ENCODE peak calls at places on chromosomes 7 and 10, in five cellular contexts. One of them, this sample, is unnamed.

GRCh38 chr7:22043367-22043766 is 97.7 kb upstream of the CDCA7L start:
- DNase-seq in endothelial cell: no peak
- DNase-seq in AG04450: no peak
- DNase-seq in glutamatergic neuron: no peak
- DNase-seq in AG04449: no peak
- DNase-seq in this sample: no peak

GRCh38 chr7:151113344-151114150 is 27.3 kb downstream of the AGAP3 start:
- DNase-seq in glutamatergic neuron: no peak
- DNase-seq in endothelial cell: no peak
- DNase-seq in AG04449: peak
- DNase-seq in AG04450: peak
- DNase-seq in this sample: no peak

GRCh38 chr10:77592510-77592909 is 45.1 kb downstream of the KCNMA1 start:
- DNase-seq in AG04449: no peak
- DNase-seq in AG04450: no peak
- DNase-seq in glutamatergic neuron: no peak
- DNase-seq in endothelial cell: no peak
- DNase-seq in this sample: no peak

GRCh38 chr10:123331438-123331837 is 177.2 kb downstream of the BUB3 start:
- DNase-seq in endothelial cell: no peak
- DNase-seq in AG04449: no peak
- DNase-seq in AG04450: no peak
- DNase-seq in glutamatergic neuron: no peak
- DNase-seq in this sample: no peak

GRCh38 chr7:157824011-157824818 is 487.4 kb downstream of the DNAJB6 start:
- DNase-seq in AG04450: no peak
- DNase-seq in glutamatergic neuron: no peak
- DNase-seq in AG04449: no peak
- DNase-seq in endothelial cell: no peak
- DNase-seq in this sample: no peak

GRCh38 chr7:104772405-104772821 is 241.6 kb upstream of the KMT2E start:
- DNase-seq in glutamatergic neuron: no peak
- DNase-seq in AG04449: no peak
- DNase-seq in AG04450: no peak
- DNase-seq in endothelial cell: no peak
- DNase-seq in this sample: no peak

GRCh38 chr7:47712416-47712815 is 130.5 kb upstream of the TNS3 start:
- DNase-seq in endothelial cell: no peak
- DNase-seq in glutamatergic neuron: no peak
- DNase-seq in AG04449: no peak
- DNase-seq in AG04450: no peak
- DNase-seq in this sample: no peak

GRCh38 chr10:18561861-18562551 is 89.4 kb downstream of the NSUN6 start:
- DNase-seq in AG04449: no peak
- DNase-seq in AG04450: no peak
- DNase-seq in glutamatergic neuron: no peak
- DNase-seq in endothelial cell: no peak
- DNase-seq in this sample: no peak

GRCh38 chr7:38940774-38941173 is 31.8 kb upstream of the VPS41 start:
- DNase-seq in AG04449: no peak
- DNase-seq in glutamatergic neuron: no peak
- DNase-seq in endothelial cell: no peak
- DNase-seq in AG04450: no peak
- DNase-seq in this sample: no peak

GRCh38 chr7:132403465-132404110 is 172.7 kb downstream of the PLXNA4 start:
- DNase-seq in endothelial cell: no peak
- DNase-seq in AG04449: no peak
- DNase-seq in AG04450: no peak
- DNase-seq in glutamatergic neuron: no peak
- DNase-seq in this sample: no peak

GRCh38 chr10:123582084-123582989 is 83.8 kb upstream of the GPR26 start:
- DNase-seq in endothelial cell: peak
- DNase-seq in glutamatergic neuron: peak
- DNase-seq in AG04450: no peak
- DNase-seq in AG04449: peak
- DNase-seq in this sample: peak

GRCh38 chr7:33885290-33886005 is 19.9 kb upstream of the BMPER start:
- DNase-seq in endothelial cell: no peak
- DNase-seq in glutamatergic neuron: no peak
- DNase-seq in AG04450: no peak
- DNase-seq in AG04449: no peak
- DNase-seq in this sample: no peak

GRCh38 chr10:101130984-101131961 is at the start of gene TLX1:
- DNase-seq in AG04450: no peak
- DNase-seq in glutamatergic neuron: peak
- DNase-seq in endothelial cell: peak
- DNase-seq in AG04449: no peak
- DNase-seq in this sample: peak

GRCh38 chr7:114082934-114083647 is 164.3 kb upstream of the PPP1R3A start:
- DNase-seq in endothelial cell: peak
- DNase-seq in AG04450: no peak
- DNase-seq in AG04449: no peak
- DNase-seq in glutamatergic neuron: peak
- DNase-seq in this sample: peak

GRCh38 chr10:32112055-32112454 is 55.8 kb upstream of the KIF5B start:
- DNase-seq in AG04449: peak
- DNase-seq in glutamatergic neuron: no peak
- DNase-seq in AG04450: peak
- DNase-seq in endothelial cell: no peak
- DNase-seq in this sample: no peak

GRCh38 chr7:32206987-32207386 is 136.8 kb upstream of the PDE1C start:
- DNase-seq in AG04450: no peak
- DNase-seq in endothelial cell: peak
- DNase-seq in AG04449: no peak
- DNase-seq in glutamatergic neuron: peak
- DNase-seq in this sample: peak

GRCh38 chr10:117552156-117552620 is 9.6 kb downstream of the EMX2 start:
- DNase-seq in AG04449: no peak
- DNase-seq in endothelial cell: peak
- DNase-seq in glutamatergic neuron: no peak
- DNase-seq in AG04450: no peak
- DNase-seq in this sample: peak

GRCh38 chr10:80894797-80895467 is 357.2 kb downstream of the SH2D4B start:
- DNase-seq in glutamatergic neuron: no peak
- DNase-seq in AG04450: no peak
- DNase-seq in AG04449: no peak
- DNase-seq in endothelial cell: no peak
- DNase-seq in this sample: no peak

GRCh38 chr7:103499976-103500375 is 54.0 kb upstream of the SLC26A5 start:
- DNase-seq in endothelial cell: no peak
- DNase-seq in AG04449: peak
- DNase-seq in AG04450: no peak
- DNase-seq in glutamatergic neuron: no peak
- DNase-seq in this sample: no peak

GRCh38 chr7:142300689-142301088 is 42.8 kb upstream of the PRSS58 start:
- DNase-seq in glutamatergic neuron: peak
- DNase-seq in endothelial cell: peak
- DNase-seq in AG04450: no peak
- DNase-seq in AG04449: no peak
- DNase-seq in this sample: peak

GRCh38 chr7:41039386-41040315 is 663.2 kb downstream of the INHBA start:
- DNase-seq in AG04449: no peak
- DNase-seq in AG04450: no peak
- DNase-seq in glutamatergic neuron: no peak
- DNase-seq in endothelial cell: no peak
- DNase-seq in this sample: peak

GRCh38 chr10:129938460-129938859 is 25.6 kb downstream of the EBF3 start:
- DNase-seq in AG04449: no peak
- DNase-seq in AG04450: no peak
- DNase-seq in endothelial cell: no peak
- DNase-seq in glutamatergic neuron: no peak
- DNase-seq in this sample: no peak

GRCh38 chr7:80643336-80643925 is 5.0 kb downstream of the CD36 start:
- DNase-seq in glutamatergic neuron: no peak
- DNase-seq in endothelial cell: no peak
- DNase-seq in AG04449: no peak
- DNase-seq in AG04450: no peak
- DNase-seq in this sample: no peak

GRCh38 chr7:128128401-128128800 is 97.2 kb upstream of the LRRC4 start:
- DNase-seq in glutamatergic neuron: no peak
- DNase-seq in AG04450: no peak
- DNase-seq in AG04449: no peak
- DNase-seq in endothelial cell: no peak
- DNase-seq in this sample: no peak
- TF ChIP-seq CTCF in glutamatergic neuron: no peak
- TF ChIP-seq CTCF in AG04450: no peak
- TF ChIP-seq CTCF in AG04449: no peak
- TF ChIP-seq CTCF in endothelial cell: no peak
- TF ChIP-seq CTCF in this sample: no peak

GRCh38 chr10:50788951-50789904 is 49.5 kb downstream of the ASAH2B start:
- DNase-seq in glutamatergic neuron: no peak
- DNase-seq in AG04449: no peak
- DNase-seq in AG04450: peak
- DNase-seq in endothelial cell: no peak
- DNase-seq in this sample: no peak
- TF ChIP-seq CTCF in glutamatergic neuron: peak
- TF ChIP-seq CTCF in AG04449: peak
- TF ChIP-seq CTCF in AG04450: peak
- TF ChIP-seq CTCF in endothelial cell: peak
- TF ChIP-seq CTCF in this sample: no peak

DNA sequence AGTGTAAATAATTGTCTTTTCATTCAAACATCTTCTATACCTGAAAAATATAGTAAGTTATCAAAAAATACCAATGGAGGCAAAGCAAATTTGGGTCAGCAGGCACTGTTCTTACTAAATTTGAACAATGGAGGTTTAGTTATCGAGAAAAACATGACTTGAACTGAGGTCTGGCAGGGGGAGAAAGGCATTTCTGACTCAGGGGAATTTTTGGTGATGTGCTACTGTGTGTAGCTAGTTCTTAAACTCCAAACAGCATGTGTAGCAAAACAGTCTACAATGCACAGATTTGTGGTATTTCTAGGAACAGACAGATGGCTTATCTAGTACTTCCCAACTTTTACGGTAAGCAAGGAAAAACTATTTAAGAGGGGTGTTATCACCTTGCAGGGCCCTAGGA is 311.6 kb upstream of the LRRN3 start:
- DNase-seq in AG04450: no peak
- DNase-seq in glutamatergic neuron: no peak
- DNase-seq in endothelial cell: no peak
- DNase-seq in AG04449: no peak
- DNase-seq in this sample: no peak
- TF ChIP-seq CTCF in AG04450: no peak
- TF ChIP-seq CTCF in glutamatergic neuron: no peak
- TF ChIP-seq CTCF in endothelial cell: no peak
- TF ChIP-seq CTCF in AG04449: no peak
- TF ChIP-seq CTCF in this sample: no peak

DNA sequence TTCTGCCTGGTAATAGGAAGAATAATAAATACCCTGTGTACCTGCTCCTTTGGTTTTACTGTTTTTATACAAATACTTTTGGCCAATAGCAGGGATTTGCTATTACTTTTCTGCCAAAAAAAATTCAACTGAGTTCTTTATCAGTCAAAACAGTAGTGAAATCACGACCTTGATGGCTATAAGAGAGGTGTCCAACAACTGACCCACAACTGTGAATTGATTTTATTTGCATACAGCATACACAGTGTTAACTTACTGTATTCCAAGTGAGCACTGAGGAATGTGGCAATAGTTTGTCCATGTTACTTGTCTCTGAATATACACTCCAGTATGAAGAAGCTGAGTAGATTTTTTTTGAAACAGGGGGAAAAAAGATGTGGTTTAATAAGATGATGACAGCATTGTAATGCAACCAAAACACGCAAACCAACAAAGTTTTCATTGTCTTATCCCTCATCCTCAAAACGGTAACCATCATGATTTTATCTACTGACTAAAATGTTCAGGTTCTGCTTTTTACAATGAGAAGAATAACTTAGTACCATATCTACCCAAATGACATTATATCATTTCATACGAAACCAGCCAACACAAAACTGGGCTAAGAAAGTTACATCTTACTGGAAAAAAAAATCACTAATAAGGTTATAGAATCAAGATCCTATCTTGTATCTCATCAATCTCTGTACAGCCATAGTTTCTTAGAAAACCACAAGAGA is 63.3 kb downstream of the GSAP start:
- DNase-seq in AG04449: no peak
- DNase-seq in glutamatergic neuron: no peak
- DNase-seq in AG04450: no peak
- DNase-seq in endothelial cell: no peak
- DNase-seq in this sample: no peak
- TF ChIP-seq CTCF in AG04449: no peak
- TF ChIP-seq CTCF in glutamatergic neuron: no peak
- TF ChIP-seq CTCF in AG04450: no peak
- TF ChIP-seq CTCF in endothelial cell: no peak
- TF ChIP-seq CTCF in this sample: no peak

GRCh38 chr7:111561909-111562732 is at the start of gene IMMP2L:
- DNase-seq in AG04449: no peak
- DNase-seq in AG04450: peak
- DNase-seq in endothelial cell: peak
- DNase-seq in glutamatergic neuron: peak
- DNase-seq in this sample: peak
- TF ChIP-seq CTCF in AG04449: peak
- TF ChIP-seq CTCF in AG04450: peak
- TF ChIP-seq CTCF in endothelial cell: no peak
- TF ChIP-seq CTCF in glutamatergic neuron: no peak
- TF ChIP-seq CTCF in this sample: peak

GRCh38 chr7:3067606-3068005 is 23.9 kb upstream of the CARD11 start:
- DNase-seq in endothelial cell: no peak
- DNase-seq in glutamatergic neuron: no peak
- DNase-seq in AG04449: no peak
- DNase-seq in AG04450: no peak
- DNase-seq in this sample: no peak

GRCh38 chr7:3064077-3064476 is 20.4 kb upstream of the CARD11 start:
- DNase-seq in AG04449: no peak
- DNase-seq in AG04450: no peak
- DNase-seq in glutamatergic neuron: no peak
- DNase-seq in endothelial cell: no peak
- DNase-seq in this sample: no peak

GRCh38 chr7:3066506-3066905 is 22.8 kb upstream of the CARD11 start:
- DNase-seq in AG04450: no peak
- DNase-seq in endothelial cell: no peak
- DNase-seq in glutamatergic neuron: no peak
- DNase-seq in AG04449: no peak
- DNase-seq in this sample: no peak

GRCh38 chr7:3067193-3067592 is 23.5 kb upstream of the CARD11 start:
- DNase-seq in endothelial cell: no peak
- DNase-seq in AG04450: no peak
- DNase-seq in AG04449: no peak
- DNase-seq in glutamatergic neuron: no peak
- DNase-seq in this sample: no peak

DNA sequence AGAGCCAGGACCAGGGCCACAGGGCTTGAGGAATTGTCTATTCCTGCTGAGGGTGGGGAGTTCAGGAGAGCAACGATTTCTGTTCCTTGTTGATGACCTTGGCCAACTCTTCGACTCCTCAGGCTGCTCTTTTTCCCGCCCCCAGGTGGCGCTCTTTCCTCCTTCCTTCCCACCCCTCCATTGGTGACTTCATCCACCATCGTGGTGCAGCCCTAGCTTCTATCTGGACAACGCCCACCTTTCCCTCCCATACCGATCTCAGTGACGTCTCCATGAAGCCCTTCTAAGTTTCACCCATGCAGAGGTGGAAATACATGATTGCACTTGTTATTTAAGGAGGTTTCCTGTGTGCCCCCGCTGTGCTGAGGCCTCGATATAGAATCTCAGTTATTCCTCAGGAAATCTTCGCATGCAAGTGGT is 22.1 kb upstream of the CARD11 start:
- DNase-seq in endothelial cell: peak
- DNase-seq in AG04450: no peak
- DNase-seq in glutamatergic neuron: peak
- DNase-seq in AG04449: no peak
- DNase-seq in this sample: peak
- TF ChIP-seq CTCF in endothelial cell: peak
- TF ChIP-seq CTCF in AG04450: peak
- TF ChIP-seq CTCF in glutamatergic neuron: peak
- TF ChIP-seq CTCF in AG04449: no peak
- TF ChIP-seq CTCF in this sample: peak